ENCODE peak calls at places on chromosome 13, in four cellular contexts. B is IMR-90; Z is CD4-positive, alpha-beta memory T cell; P is cardiac muscle cell. W is an unnamed sample. For H3K4me1, the result is how much of the 10 kb centered on the place peaks cover.

GRCh38 chr13:113586661-113587479 is 2.3 kb downstream of the TFDP1 start:
- DNase-seq in Z (no peak), B (no peak), P (no peak), W (no peak)

GRCh38 chr13:106533101-106533939 is 2.1 kb downstream of the EFNB2 start:
- DNase-seq in P (peak), Z (peak), B (peak), W (no peak)

GRCh38 chr13:79637086-79637763 is 156.3 kb downstream of the NDFIP2 start:
- DNase-seq in P (peak), Z (no peak), B (no peak), W (no peak)

GRCh38 chr13:114097504-114097892 is 34.9 kb downstream of the RASA3 start:
- DNase-seq in B (no peak), P (no peak), Z (no peak), W (no peak)

GRCh38 chr13:39448831-39449230 is 154.2 kb downstream of the LHFPL6 start:
- DNase-seq in B (no peak), P (no peak), Z (no peak), W (no peak)

GRCh38 chr13:23022667-23023066 is 158.1 kb upstream of the SGCG start:
- DNase-seq in Z (no peak), P (no peak), B (no peak), W (no peak)

GRCh38 chr13:30774214-30774730 is 38.9 kb downstream of the ALOX5AP start:
- DNase-seq in B (no peak), P (no peak), Z (peak), W (no peak)

GRCh38 chr13:59623516-59623915 is 540.2 kb downstream of the DIAPH3 start:
- DNase-seq in Z (no peak), B (no peak), P (no peak), W (no peak)

GRCh38 chr13:26531751-26532150 is 25.7 kb upstream of the WASF3 start:
- DNase-seq in Z (no peak), B (no peak), P (no peak), W (no peak)

GRCh38 chr13:52450793-52451116 is 321 bp upstream of the VPS36 start:
- DNase-seq in P (no peak), Z (no peak), B (no peak), W (no peak)

GRCh38 chr13:74795526-74795925 is 661.3 kb upstream of the KLF12 start:
- DNase-seq in Z (no peak), B (no peak), P (no peak), W (no peak)

GRCh38 chr13:23506821-23507210 is 63.4 kb upstream of the TNFRSF19 start:
- DNase-seq in P (peak), Z (no peak), B (peak), W (no peak)

GRCh38 chr13:20945952-20946383 is 43.4 kb upstream of the XPO4 start:
- DNase-seq in Z (no peak), P (peak), B (no peak), W (peak)

GRCh38 chr13:31069808-31070544 is 91.7 kb downstream of the HSPH1 start:
- DNase-seq in Z (no peak), B (no peak), P (no peak), W (no peak)

GRCh38 chr13:81396172-81396571 is 1055.2 kb upstream of the SPRY2 start:
- DNase-seq in P (no peak), Z (no peak), B (no peak), W (no peak)

GRCh38 chr13:38213307-38213706 is 136.3 kb upstream of the UFM1 start:
- DNase-seq in P (no peak), Z (no peak), B (no peak), W (no peak)

GRCh38 chr13:49214917-49215376 is 5.2 kb upstream of the MLNR start:
- DNase-seq in Z (peak), P (peak), B (peak), W (no peak)

GRCh38 chr13:28958018-28958417 is 137.9 kb downstream of the MTUS2 start:
- DNase-seq in P (no peak), Z (no peak), B (no peak), W (no peak)

GRCh38 chr13:44934724-44935123 is 54.5 kb downstream of the NUFIP1 start:
- DNase-seq in B (peak), Z (no peak), P (peak), W (peak)

GRCh38 chr13:86585826-86586225 is 786.6 kb upstream of the SLITRK6 start:
- DNase-seq in Z (no peak), P (peak), B (peak), W (no peak)

GRCh38 chr13:31945202-31945978 is 86.2 kb upstream of the FRY start:
- DNase-seq in P (peak), B (peak), Z (no peak), W (no peak)

GRCh38 chr13:105920375-105920774 is 615.1 kb downstream of the EFNB2 start:
- DNase-seq in Z (no peak), B (peak), P (peak), W (no peak)

GRCh38 chr13:42497798-42498197 is 76.2 kb upstream of the TNFSF11 start:
- DNase-seq in Z (no peak), B (peak), P (peak), W (no peak)

GRCh38 chr13:109785141-109785891 is 1.1 kb downstream of the IRS2 start:
- DNase-seq in P (peak), Z (peak), B (peak), W (peak)

GRCh38 chr13:113117956-113118327 is 4.7 kb upstream of the F10 start:
- DNase-seq in Z (no peak), P (no peak), B (no peak), W (no peak)

GRCh38 chr13:27374650-27375049 is 49.8 kb upstream of the GTF3A start:
- DNase-seq in P (peak), B (peak), Z (peak), W (peak)

GRCh38 chr13:42239644-42240043 is 32.3 kb upstream of the AKAP11 start:
- DNase-seq in Z (no peak), P (no peak), B (peak), W (no peak)

GRCh38 chr13:98301721-98302120 is 124.7 kb upstream of the RNF113B start:
- DNase-seq in P (no peak), B (peak), Z (no peak), W (no peak)

GRCh38 chr13:39783051-39783450 is 127.6 kb downstream of the COG6 start:
- DNase-seq in B (no peak), P (peak), Z (no peak), W (peak)

GRCh38 chr13:44759222-44759721 is 183.1 kb upstream of the TSC22D1 start:
- DNase-seq in P (no peak), Z (no peak), B (no peak), W (no peak)

GRCh38 chr13:56755181-56755580 is 385.5 kb upstream of the PRR20A start:
- DNase-seq in B (no peak), Z (no peak), P (peak), W (no peak)

GRCh38 chr13:110893571-110893970 is 21.3 kb downstream of the ANKRD10 start:
- DNase-seq in Z (no peak), P (no peak), B (no peak), W (no peak)

GRCh38 chr13:36872621-36873020 is 47.4 kb downstream of the SMAD9 start:
- DNase-seq in B (no peak), P (no peak), Z (no peak), W (no peak)

GRCh38 chr13:31485183-31485582 is 254.1 kb upstream of the RXFP2 start:
- DNase-seq in P (peak), Z (no peak), B (no peak), W (no peak)

GRCh38 chr13:79988573-79988972 is 352.4 kb downstream of the SPRY2 start:
- DNase-seq in Z (no peak), P (peak), B (peak), W (no peak)

GRCh38 chr13:64073203-64073602 is 2657.6 kb upstream of the PCDH20 start:
- DNase-seq in B (no peak), P (no peak), Z (no peak), W (no peak)

GRCh38 chr13:39493966-39494365 is 109.0 kb downstream of the LHFPL6 start:
- DNase-seq in P (no peak), Z (no peak), B (no peak), W (no peak)

GRCh38 chr13:21134475-21134874 is 41.9 kb downstream of the SKA3 start:
- DNase-seq in B (no peak), Z (no peak), P (no peak), W (no peak)

GRCh38 chr13:101915333-101915732 is 462.9 kb downstream of the ITGBL1 start:
- DNase-seq in P (no peak), B (no peak), Z (no peak), W (no peak)
- H3K4me3 ChIP-seq in P (no peak), B (no peak), Z (no peak), W (no peak)

DNA sequence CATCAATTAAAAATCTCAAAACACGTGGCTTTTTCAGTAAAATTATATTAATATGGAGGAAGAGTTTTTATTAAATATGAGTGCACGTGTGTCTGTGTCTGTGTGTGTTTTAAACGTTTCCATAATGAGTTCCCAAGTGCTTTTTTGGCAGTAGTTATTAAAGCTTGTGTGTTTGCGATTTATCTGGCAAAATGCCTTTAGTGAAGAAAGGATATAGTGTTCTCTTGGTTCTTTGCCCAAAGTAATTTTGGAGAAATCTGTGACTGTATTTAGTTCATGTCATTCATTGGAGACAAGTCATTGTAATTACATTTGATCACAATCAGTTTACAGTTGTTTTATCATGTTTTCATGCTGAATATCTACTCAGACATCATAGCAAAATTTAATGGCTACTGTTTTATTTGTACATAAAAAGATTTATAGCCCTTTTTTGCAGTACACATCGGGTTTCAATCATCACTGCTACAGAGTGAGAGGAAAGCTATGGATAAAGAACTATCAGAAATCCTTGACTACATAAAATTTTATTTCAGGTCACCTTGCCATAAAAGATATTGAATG is 176.2 kb downstream of the TM9SF2 start:
- DNase-seq in Z (no peak), P (peak), B (no peak), W (no peak)
- H3K4me1 ChIP-seq in Z (under half), P (under half), B (under half), W (under half)

GRCh38 chr13:111967572-111968201 is 99.3 kb upstream of the SOX1 start:
- DNase-seq in Z (no peak), P (no peak), B (no peak), W (no peak)
- H3K27ac ChIP-seq in Z (no peak), P (no peak), B (no peak), W (no peak)

GRCh38 chr13:50420720-50421456 is 405.6 kb downstream of the KCNRG start:
- DNase-seq in Z (no peak), B (no peak), P (no peak), W (no peak)

GRCh38 chr13:50417597-50417996 is 402.4 kb downstream of the KCNRG start:
- DNase-seq in P (no peak), B (no peak), Z (no peak), W (no peak)

GRCh38 chr13:50419466-50419865 is 404.2 kb downstream of the KCNRG start:
- DNase-seq in P (no peak), B (peak), Z (no peak), W (no peak)

GRCh38 chr13:50421457-50422130 is 406.4 kb downstream of the KCNRG start:
- DNase-seq in Z (no peak), B (peak), P (no peak), W (no peak)

DNA sequence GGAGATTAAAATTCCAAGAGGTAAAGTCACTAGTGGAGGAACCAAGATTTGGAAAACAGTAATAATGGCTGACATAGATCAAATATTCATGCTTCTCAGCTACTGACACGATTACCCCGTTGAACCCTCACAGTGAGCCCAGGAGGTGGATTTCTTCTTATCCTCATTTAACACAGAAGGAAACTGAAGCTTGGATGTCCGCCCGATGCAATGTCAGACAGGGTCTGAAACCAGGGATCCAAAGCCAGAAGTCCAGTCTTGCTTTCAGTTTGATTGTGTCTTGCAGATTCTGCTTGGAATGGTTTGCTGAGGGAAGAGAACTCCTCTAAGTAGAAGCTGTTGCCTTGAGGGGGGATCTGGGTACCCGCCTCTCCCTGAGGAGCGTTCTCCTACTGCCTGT is 404.7 kb downstream of the KCNRG start:
- DNase-seq in Z (no peak), B (no peak), P (peak), W (no peak)
- H3K4me3 ChIP-seq in Z (no peak), B (no peak), P (no peak), W (no peak)

DNA sequence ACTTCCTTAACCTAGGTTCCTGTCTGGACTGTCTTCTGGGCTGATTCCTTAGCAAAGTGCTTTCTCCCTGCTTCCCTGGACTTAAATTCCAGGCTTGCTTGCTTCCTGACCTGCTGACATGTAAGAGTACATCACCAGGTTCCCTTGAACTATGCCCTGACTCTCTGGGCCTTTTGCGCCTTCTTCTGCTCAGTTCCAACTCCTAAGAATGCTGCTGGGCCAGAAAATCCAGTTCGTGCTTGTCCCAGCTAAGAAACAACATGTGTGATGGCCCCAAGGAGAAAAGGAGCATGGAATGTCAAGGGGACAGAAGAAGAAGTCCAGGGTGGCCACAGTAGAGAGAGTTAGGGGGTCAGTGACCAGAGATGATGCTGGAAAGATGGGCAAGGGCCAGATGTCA is 42.6 kb upstream of the MBNL2 start:
- DNase-seq in Z (no peak), B (no peak), P (no peak), W (no peak)
- H3K4me1 ChIP-seq in Z (under half), B (under half), P (under half), W (under half)

DNA sequence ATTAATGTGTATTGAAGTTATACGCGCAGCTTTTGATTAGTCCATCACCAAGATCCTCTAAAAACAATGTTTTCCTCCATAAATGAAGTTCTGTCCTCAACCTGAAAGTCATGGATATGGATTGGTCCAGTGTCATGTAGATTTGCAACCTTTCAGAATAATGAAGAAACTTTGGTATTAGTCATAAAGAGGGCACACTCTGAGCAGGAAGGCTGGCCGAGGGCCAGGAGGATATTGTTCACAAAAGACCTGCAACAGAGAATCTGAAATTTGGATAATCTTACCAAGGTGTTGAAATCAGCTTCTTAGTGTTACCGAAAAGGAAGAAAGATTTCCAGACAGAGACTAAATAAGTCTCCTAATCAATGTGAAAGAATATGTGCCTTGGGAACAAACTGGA is 20.7 kb downstream of the CLDN10 start:
- DNase-seq in Z (no peak), B (peak), P (peak), W (no peak)
- H3K27ac ChIP-seq in Z (no peak), B (no peak), P (no peak), W (no peak)